ENCODE peak calls at places on chromosomes 2 and 18, in five cellular contexts. J, M, N, D and W are unnamed samples.

GRCh38 chr18:29002747-29003146 is 825.8 kb upstream of the CDH2 start:
- DNase-seq in J (no peak), M (no peak), N (no peak), D (no peak), W (no peak)

GRCh38 chr2:71713581-71714580 is 260.5 kb downstream of the DYSF start:
- DNase-seq in J (no peak), M (no peak), N (no peak), D (no peak), W (peak)

GRCh38 chr2:169513926-169514325 is 4.4 kb downstream of the KLHL41 start:
- DNase-seq in J (no peak), M (no peak), N (no peak), D (no peak), W (no peak)

GRCh38 chr2:190190507-190190906 is 128.0 kb upstream of the MSTN start:
- DNase-seq in J (no peak), M (no peak), N (no peak), D (no peak), W (no peak)

GRCh38 chr2:173571021-173571821 is 216.5 kb downstream of the CDCA7 start:
- DNase-seq in J (no peak), M (peak), N (no peak), D (peak), W (peak)

GRCh38 chr18:54845788-54846187 is 17.5 kb downstream of the RAB27B start:
- DNase-seq in J (no peak), M (no peak), N (no peak), D (no peak), W (peak)

GRCh38 chr18:6879508-6880195 is 150.1 kb downstream of the ARHGAP28 start:
- DNase-seq in J (no peak), M (no peak), N (no peak), D (no peak), W (no peak)

GRCh38 chr2:216535454-216535995 is 36.9 kb downstream of the RPL37A start:
- DNase-seq in J (no peak), M (peak), N (no peak), D (no peak), W (peak)

GRCh38 chr2:58215429-58215828 is 25.7 kb downstream of the FANCL start:
- DNase-seq in J (no peak), M (no peak), N (no peak), D (no peak), W (no peak)

GRCh38 chr2:210660751-210661150 is 104.4 kb downstream of the CPS1 start:
- DNase-seq in J (no peak), M (no peak), N (no peak), D (no peak), W (no peak)

GRCh38 chr2:217622205-217622621 is 380.6 kb downstream of the TNS1 start:
- DNase-seq in J (no peak), M (no peak), N (no peak), D (no peak), W (peak)

GRCh38 chr2:178280261-178280852 is 86.0 kb downstream of the OSBPL6 start:
- DNase-seq in J (peak), M (peak), N (no peak), D (peak), W (peak)

GRCh38 chr2:191246820-191247380 is 1.7 kb downstream of the MYO1B start:
- DNase-seq in J (no peak), M (no peak), N (no peak), D (no peak), W (peak)

GRCh38 chr2:241833101-241833937 is 24.3 kb downstream of the NEU4 start:
- DNase-seq in J (no peak), M (no peak), N (no peak), D (no peak), W (peak)

GRCh38 chr18:57574866-57575265 is 11.6 kb downstream of the FECH start:
- DNase-seq in J (no peak), M (no peak), N (no peak), D (no peak), W (no peak)

GRCh38 chr2:120722603-120723421 is 12.9 kb upstream of the GLI2 start:
- DNase-seq in J (no peak), M (peak), N (no peak), D (no peak), W (peak)

GRCh38 chr2:86226069-86226468 is 26.8 kb downstream of the MRPL35 start:
- DNase-seq in J (no peak), M (no peak), N (no peak), D (no peak), W (no peak)

GRCh38 chr2:191885650-191886049 is 38.8 kb upstream of the CAVIN2 start:
- DNase-seq in J (no peak), M (no peak), N (no peak), D (no peak), W (no peak)

GRCh38 chr18:34956663-34957062 is 84.5 kb upstream of the MAPRE2 start:
- DNase-seq in J (no peak), M (no peak), N (no peak), D (no peak), W (peak)

GRCh38 chr2:43276517-43276931 is 50.1 kb upstream of the ZFP36L2 start:
- DNase-seq in J (no peak), M (no peak), N (no peak), D (no peak), W (peak)

GRCh38 chr2:171319164-171319810 is 114.5 kb downstream of the METTL8 start:
- DNase-seq in J (peak), M (peak), N (peak), D (no peak), W (peak)

GRCh38 chr2:66813525-66813924 is 378.6 kb downstream of the MEIS1 start:
- DNase-seq in J (no peak), M (no peak), N (no peak), D (no peak), W (no peak)

GRCh38 chr2:227472265-227473018 is 486 bp downstream of the AGFG1 start:
- DNase-seq in J (no peak), M (no peak), N (no peak), D (peak), W (peak)

GRCh38 chr2:147399011-147399410 is 445.8 kb upstream of the ACVR2A start:
- DNase-seq in J (no peak), M (no peak), N (no peak), D (no peak), W (no peak)

GRCh38 chr2:97740590-97741182 is 27.3 kb downstream of the ZAP70 start:
- DNase-seq in J (no peak), M (no peak), N (peak), D (peak), W (no peak)

GRCh38 chr2:181955010-181955409 is 30.6 kb upstream of the PPP1R1C start:
- DNase-seq in J (no peak), M (peak), N (no peak), D (no peak), W (peak)

GRCh38 chr2:23069935-23070334 is 315.0 kb upstream of the KLHL29 start:
- DNase-seq in J (no peak), M (no peak), N (no peak), D (no peak), W (no peak)

GRCh38 chr2:64259301-64259700 is 115.1 kb upstream of the PELI1 start:
- DNase-seq in J (no peak), M (no peak), N (no peak), D (no peak), W (peak)

GRCh38 chr2:241798631-241799521 is 10.1 kb upstream of the NEU4 start:
- DNase-seq in J (no peak), M (no peak), N (no peak), D (no peak), W (no peak)

GRCh38 chr2:161918692-161919091 is 155.3 kb downstream of the DPP4 start:
- DNase-seq in J (no peak), M (no peak), N (no peak), D (no peak), W (no peak)

GRCh38 chr18:78727877-78728276 is 251.7 kb upstream of the SALL3 start:
- DNase-seq in J (no peak), M (no peak), N (no peak), D (no peak), W (no peak)

GRCh38 chr2:159066541-159067156 is 98.2 kb downstream of the TANC1 start:
- DNase-seq in J (no peak), M (no peak), N (no peak), D (no peak), W (no peak)

GRCh38 chr2:42100696-42101585 is 53.1 kb downstream of the PKDCC start:
- DNase-seq in J (peak), M (no peak), N (peak), D (peak), W (peak)

GRCh38 chr2:165349181-165349580 is 110.0 kb downstream of the SCN2A start:
- DNase-seq in J (no peak), M (no peak), N (no peak), D (no peak), W (no peak)

GRCh38 chr2:15793078-15793913 is 147.1 kb upstream of the MYCN start:
- DNase-seq in J (no peak), M (no peak), N (no peak), D (no peak), W (no peak)

GRCh38 chr2:111628221-111628620 is 255.8 kb downstream of the ANAPC1 start:
- DNase-seq in J (no peak), M (no peak), N (no peak), D (no peak), W (no peak)

GRCh38 chr2:158893474-158893873 is 75.0 kb upstream of the TANC1 start:
- DNase-seq in J (no peak), M (no peak), N (no peak), D (no peak), W (no peak)

GRCh38 chr2:46979611-46980010 is 64.0 kb upstream of the MCFD2 start:
- DNase-seq in J (no peak), M (no peak), N (peak), D (no peak), W (no peak)

GRCh38 chr18:69469444-69469919 is 68.8 kb downstream of the DOK6 start:
- DNase-seq in J (peak), M (peak), N (peak), D (no peak), W (peak)

GRCh38 chr2:39871291-39871761 is 92.3 kb upstream of the THUMPD2 start:
- DNase-seq in J (no peak), M (peak), N (no peak), D (no peak), W (peak)